ENCODE peak calls at places on chromosomes 3 and 15, in five cellular contexts. E is heart right ventricle, Z is thoracic aorta, T is ascending aorta, S is heart left ventricle. G is an unnamed sample.

GRCh38 chr15:101276501-101277037 is 716 bp downstream of the SELENOS start:
- DNase-seq in Z (no peak), E (no peak), T (no peak), S (no peak), G (no peak)

GRCh38 chr3:49469037-49469875 is 811 bp upstream of the DAG1 start:
- DNase-seq in E (peak; percentile 78), T (peak; percentile 39), S (peak; percentile 90), Z (peak; percentile 31), G (no peak)

GRCh38 chr15:33201376-33202189 is 7.1 kb upstream of the FMN1 start:
- DNase-seq in S (no peak), T (no peak), E (no peak), Z (no peak), G (no peak)

GRCh38 chr3:181369637-181370036 is 342.1 kb upstream of the SOX2 start:
- DNase-seq in S (no peak), Z (no peak), T (no peak), E (no peak), G (no peak)

GRCh38 chr15:60392986-60393811 is 4.6 kb downstream of the ANXA2 start:
- DNase-seq in S (peak; percentile 79), Z (peak; percentile 39), T (peak; percentile 31), E (no peak), G (no peak)

GRCh38 chr3:182810574-182811268 is 17.4 kb downstream of the ATP11B start:
- DNase-seq in E (no peak), S (no peak), Z (no peak), T (no peak), G (no peak)

GRCh38 chr15:51229907-51230328 is 108.5 kb downstream of the CYP19A1 start:
- DNase-seq in S (no peak), T (no peak), E (no peak), Z (no peak), G (peak; percentile 20)

GRCh38 chr3:141362736-141363135 is 5.6 kb upstream of the ZBTB38 start:
- DNase-seq in S (no peak), Z (no peak), E (no peak), T (no peak), G (no peak)

GRCh38 chr3:71031151-71031550 is 552.4 kb downstream of the FOXP1 start:
- DNase-seq in S (no peak), T (no peak), E (no peak), Z (no peak), G (no peak)

GRCh38 chr3:57127849-57128566 is 37.1 kb downstream of the IL17RD start:
- DNase-seq in Z (no peak), T (no peak), E (no peak), S (no peak), G (no peak)

GRCh38 chr15:81014446-81015093 is 13.8 kb downstream of the TLNRD1 start:
- DNase-seq in S (no peak), T (no peak), E (no peak), Z (no peak), G (no peak)

GRCh38 chr3:76554717-76555116 is 485.2 kb upstream of the ROBO2 start:
- DNase-seq in T (no peak), S (no peak), E (no peak), Z (no peak), G (no peak)

GRCh38 chr15:74815121-74815933 is 2.7 kb downstream of the LMAN1L start:
- DNase-seq in E (peak; percentile 74), Z (no peak), S (peak; percentile 46), T (no peak), G (no peak)

GRCh38 chr3:112579232-112579631 is 17.4 kb downstream of the SLC35A5 start:
- DNase-seq in S (no peak), Z (no peak), E (no peak), T (no peak), G (no peak)

GRCh38 chr3:75341324-75342067 is 322.6 kb upstream of the FRG2C start:
- DNase-seq in Z (no peak), T (no peak), E (no peak), S (no peak), G (no peak)

GRCh38 chr15:86266896-86267484 is 187.3 kb downstream of the AGBL1 start:
- DNase-seq in E (no peak), T (no peak), S (no peak), Z (no peak), G (no peak)

GRCh38 chr3:49668861-49669260 is 5.3 kb upstream of the APEH start:
- DNase-seq in S (no peak), E (no peak), T (no peak), Z (no peak), G (no peak)

GRCh38 chr15:28953573-28954195 is 67.9 kb downstream of the APBA2 start:
- DNase-seq in S (no peak), E (no peak), Z (no peak), T (no peak), G (no peak)

GRCh38 chr15:78790027-78790426 is 21.2 kb downstream of the ADAMTS7 start:
- DNase-seq in Z (no peak), T (no peak), E (no peak), S (no peak), G (no peak)

GRCh38 chr15:59168536-59168935 is 38.1 kb upstream of the LDHAL6B start:
- DNase-seq in T (no peak), S (no peak), Z (no peak), E (no peak), G (no peak)

GRCh38 chr3:180980612-180981011 is 8.9 kb downstream of the DNAJC19 start:
- DNase-seq in T (no peak), S (no peak), E (no peak), Z (no peak), G (no peak)

GRCh38 chr15:98663606-98664005 is 15.3 kb downstream of the IGF1R start:
- DNase-seq in T (no peak), E (no peak), Z (no peak), S (no peak), G (no peak)

GRCh38 chr3:174035317-174035886 is 637.9 kb downstream of the NLGN1 start:
- DNase-seq in Z (no peak), T (no peak), S (no peak), E (no peak), G (no peak)

GRCh38 chr3:100992086-100993033 is 861 bp downstream of the ABI3BP start:
- DNase-seq in E (no peak), T (no peak), Z (no peak), S (no peak), G (no peak)

GRCh38 chr15:79834496-79834895 is 62.3 kb downstream of the MTHFS start:
- DNase-seq in T (no peak), S (no peak), E (no peak), Z (no peak), G (no peak)

GRCh38 chr3:44132061-44132460 is 109.6 kb upstream of the TOPAZ1 start:
- DNase-seq in T (no peak), S (no peak), Z (no peak), E (no peak), G (no peak)

GRCh38 chr3:130658666-130659065 is 88.0 kb downstream of the PIK3R4 start:
- DNase-seq in T (no peak), E (no peak), Z (no peak), S (no peak), G (no peak)

GRCh38 chr3:11565492-11565891 is 78.2 kb downstream of the VGLL4 start:
- DNase-seq in T (no peak), S (no peak), E (no peak), Z (no peak), G (no peak)

GRCh38 chr15:60379466-60380274 is 18.1 kb downstream of the ANXA2 start:
- DNase-seq in E (no peak), S (no peak), Z (no peak), T (no peak), G (no peak)

GRCh38 chr15:94579261-94579660 is 347.9 kb downstream of the MCTP2 start:
- DNase-seq in S (no peak), E (no peak), Z (no peak), T (no peak), G (no peak)

GRCh38 chr3:17055374-17056276 is 170.9 kb downstream of the PLCL2 start:
- DNase-seq in S (no peak), Z (no peak), T (no peak), E (no peak), G (no peak)

GRCh38 chr15:39267685-39268084 is 313.2 kb upstream of the THBS1 start:
- DNase-seq in E (no peak), Z (no peak), T (no peak), S (no peak), G (no peak)

GRCh38 chr3:20648294-20648693 is 462.3 kb upstream of the SGO1 start:
- DNase-seq in T (no peak), E (no peak), Z (no peak), S (no peak), G (no peak)

GRCh38 chr15:65389226-65389625 is 11.4 kb upstream of the IGDCC3 start:
- DNase-seq in T (no peak), S (no peak), Z (no peak), E (no peak), G (no peak)

DNA sequence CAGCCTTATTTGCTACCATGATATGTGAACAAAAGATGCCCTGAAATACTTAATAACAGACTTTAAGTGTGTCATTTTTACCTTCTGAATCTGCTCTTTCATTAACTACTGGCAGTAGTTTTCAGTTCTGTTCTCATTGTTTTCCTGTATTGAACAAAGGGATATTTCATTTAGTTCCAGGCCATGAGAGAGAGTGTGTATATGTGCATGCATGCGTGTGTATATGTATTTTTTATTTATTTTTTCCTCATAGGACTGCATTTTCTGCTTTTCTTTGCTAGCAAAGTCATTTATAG is 46.8 kb upstream of the CRTC3 start:
- DNase-seq in Z (no peak), T (no peak), S (no peak), E (no peak), G (no peak)
- H3K36me3 ChIP-seq in Z (peaks cover 62% of the 10 kb centered on the region), T (peaks cover 79% of the 10 kb centered on the region), S (peaks cover 100% of the 10 kb centered on the region), E (peaks cover 100% of the 10 kb centered on the region), G (peaks cover 16% of the 10 kb centered on the region)

DNA sequence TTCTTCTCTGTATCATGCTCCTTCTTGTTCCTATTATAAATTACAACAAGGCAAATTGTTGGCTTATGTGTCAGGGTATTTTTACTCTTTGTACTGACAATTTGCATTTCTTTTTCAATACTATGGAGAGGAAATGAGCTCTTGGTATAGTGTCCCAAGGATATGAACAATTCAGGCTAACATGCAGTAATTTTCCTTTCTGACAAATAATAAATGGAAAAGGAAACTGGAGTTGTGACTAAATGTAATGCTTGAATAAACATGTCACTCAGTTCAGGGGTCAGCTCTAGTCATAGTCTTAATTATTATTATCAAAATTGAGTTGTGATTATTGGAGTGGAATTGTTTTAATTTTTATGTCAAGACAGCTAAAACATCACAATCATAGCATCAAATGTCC is 256.0 kb upstream of the ZPLD1 start:
- DNase-seq in E (no peak), Z (no peak), S (no peak), T (no peak), G (no peak)
- H3K4me1 ChIP-seq in E (peaks cover 25% of the 10 kb centered on the region), Z (peaks cover 56% of the 10 kb centered on the region), S (peaks cover 39% of the 10 kb centered on the region), T (peaks cover 46% of the 10 kb centered on the region), G (peaks cover 2% of the 10 kb centered on the region)

GRCh38 chr15:96330450-96331140 is at the start of gene NR2F2:
- DNase-seq in Z (peak; percentile 83), S (peak; percentile 95), E (peak; percentile 94), T (peak; percentile 90), G (no peak)
- H3K4me3 ChIP-seq in Z (peak within 1 kb of the TSS; percentile 93), S (peak within 1 kb of the TSS; percentile 81), E (peak within 1 kb of the TSS; percentile 79), T (peak within 1 kb of the TSS; percentile 95), G (peak within 1 kb of the TSS; percentile 43)

GRCh38 chr15:52348056-52348745 is 52.6 kb upstream of the MYO5C start:
- DNase-seq in T (no peak), S (no peak), E (no peak), Z (no peak), G (no peak)

GRCh38 chr15:52351206-52351907 is 55.8 kb upstream of the MYO5C start:
- DNase-seq in T (no peak), Z (no peak), E (no peak), S (no peak), G (no peak)

GRCh38 chr15:52349062-52349700 is 53.6 kb upstream of the MYO5C start:
- DNase-seq in S (no peak), E (no peak), T (no peak), Z (no peak), G (no peak)

GRCh38 chr15:52344592-52344991 is 49.0 kb upstream of the MYO5C start:
- DNase-seq in S (no peak), Z (no peak), E (no peak), T (no peak), G (no peak)

GRCh38 chr15:52350423-52350822 is 54.8 kb upstream of the MYO5C start:
- DNase-seq in S (no peak), E (no peak), Z (no peak), T (no peak), G (no peak)
- H3K36me3 ChIP-seq in S (peaks cover 61% of the 10 kb centered on the region), E (peaks cover 55% of the 10 kb centered on the region), Z (peaks cover 32% of the 10 kb centered on the region), T (peaks cover 47% of the 10 kb centered on the region), G (no peaks in the 10 kb centered on the region)

G was measured in iPS DF 6.9.